ENCODE peak calls at places on chromosomes 7 and 10, in seven cellular contexts. F is stimulated activated CD4-positive, alpha-beta T cell treated with anti-CD3 and anti-CD28 coated beads, TNF-alpha, amount 100 ng/mL, for 4 hours; Q is NCI-H1417 treated with DMSO at 0.1 percent for 48 hours; N is mucosa of descending colon; H is frontal cortex; P is lung; C is GDM1. B is an unnamed sample.

GRCh38 chr7:110962826-110963225 is 128.1 kb upstream of the LRRN3 start:
- DNase-seq in F (no peak), Q (no peak), N (no peak), H (no peak), P (no peak), C (no peak), B (no peak)

GRCh38 chr7:140122975-140123374 is 53.8 kb downstream of the KDM7A start:
- DNase-seq in F (no peak), Q (no peak), N (no peak), H (no peak), P (no peak), C (no peak), B (no peak)

GRCh38 chr7:9250876-9251275 is 817.5 kb downstream of the NXPH1 start:
- DNase-seq in F (no peak), Q (no peak), N (no peak), H (no peak), P (no peak), C (no peak), B (no peak)

GRCh38 chr10:125828311-125828710 is 5.0 kb downstream of the BCCIP start:
- DNase-seq in F (no peak), Q (no peak), N (no peak), H (no peak), P (no peak), C (no peak), B (no peak)

GRCh38 chr10:51001587-51001986 is 72.7 kb upstream of the PRKG1 start:
- DNase-seq in F (no peak), Q (no peak), N (no peak), H (no peak), P (no peak), C (no peak), B (no peak)

GRCh38 chr7:94423865-94424264 is 29.2 kb downstream of the COL1A2 start:
- DNase-seq in F (no peak), Q (no peak), N (no peak), H (no peak), P (no peak), C (no peak), B (no peak)

GRCh38 chr10:96830511-96831199 is 1.4 kb upstream of the LCOR start:
- DNase-seq in F (peak; percentile 43), Q (no peak), N (peak; percentile 72), H (peak; percentile 40), P (peak; percentile 74), C (peak; percentile 47), B (peak; percentile 50)

GRCh38 chr10:63825766-63826165 is 304.6 kb downstream of the REEP3 start:
- DNase-seq in F (no peak), Q (no peak), N (no peak), H (no peak), P (no peak), C (no peak), B (no peak)

GRCh38 chr10:42982886-42983594 is 93.8 kb upstream of the RET start:
- DNase-seq in F (no peak), Q (no peak), N (no peak), H (no peak), P (no peak), C (no peak), B (no peak)

GRCh38 chr7:57344957-57345356 is 105.0 kb upstream of the ZNF716 start:
- DNase-seq in F (no peak), Q (no peak), N (no peak), H (no peak), P (no peak), C (no peak), B (no peak)

GRCh38 chr7:99843808-99844207 is 16.0 kb downstream of the CYP3A43 start:
- DNase-seq in F (no peak), Q (no peak), N (no peak), H (no peak), P (no peak), C (no peak), B (no peak)